ENCODE peak calls at places on chromosomes 2 and 18, in eight cellular contexts. F is astrocyte of the spinal cord, U is natural killer cell, D is ascending aorta, O is upper lobe of right lung, C is fibroblast of the aortic adventitia, K is ovary, T is fibroblast of lung. B is an unnamed sample.
A peak's percentile ranks its signal among the peaks of the same experiment; 100 is the strongest.

GRCh38 chr2:84393829-84394228 is 65.3 kb downstream of the SUCLG1 start:
- DNase-seq in F (no peak), U (no peak), D (no peak), O (no peak), C (no peak), K (no peak), T (peak; percentile 48), B (no peak)

GRCh38 chr2:182088681-182089333 is 103.2 kb downstream of the PPP1R1C start:
- DNase-seq in F (no peak), U (no peak), D (no peak), O (no peak), C (peak; percentile 28), K (no peak), T (no peak), B (no peak)

GRCh38 chr2:13652531-13653313 is 936.0 kb downstream of the TRIB2 start:
- DNase-seq in F (peak; percentile 75), U (no peak), D (no peak), O (no peak), C (no peak), K (no peak), T (peak; percentile 85), B (no peak)

GRCh38 chr2:234191819-234192407 is 141.4 kb downstream of the SPP2 start:
- DNase-seq in F (peak; percentile 32), U (no peak), D (no peak), O (no peak), C (peak; percentile 33), K (no peak), T (peak; percentile 54), B (no peak)

GRCh38 chr2:47189635-47190034 is 34.5 kb upstream of the STPG4 start:
- DNase-seq in F (peak; percentile 94), U (no peak), D (no peak), O (no peak), C (peak; percentile 95), K (no peak), T (peak; percentile 97), B (no peak)

GRCh38 chr18:45044787-45045186 is 364.1 kb downstream of the SETBP1 start:
- DNase-seq in F (no peak), U (no peak), D (no peak), O (no peak), C (no peak), K (no peak), T (no peak), B (no peak)

GRCh38 chr2:237282568-237283128 is 131.3 kb downstream of the COL6A3 start:
- DNase-seq in F (no peak), U (no peak), D (no peak), O (no peak), C (no peak), K (no peak), T (peak; percentile 93), B (no peak)

GRCh38 chr2:169910109-169910799 is 83.0 kb downstream of the UBR3 start:
- DNase-seq in F (no peak), U (no peak), D (no peak), O (no peak), C (peak; percentile 30), K (no peak), T (peak; percentile 50), B (no peak)

GRCh38 chr2:64770781-64771334 is 117.1 kb upstream of the SERTAD2 start:
- DNase-seq in F (peak; percentile 90), U (no peak), D (no peak), O (no peak), C (peak; percentile 96), K (peak; percentile 58), T (peak; percentile 94), B (peak; percentile 69)

GRCh38 chr2:236972491-236973379 is 113.0 kb upstream of the COPS8 start:
- DNase-seq in F (peak; percentile 44), U (no peak), D (no peak), O (no peak), C (peak; percentile 91), K (no peak), T (peak; percentile 89), B (peak; percentile 91)

GRCh38 chr2:174487536-174488162 is 820 bp upstream of the GPR155 start:
- DNase-seq in F (no peak), U (no peak), D (no peak), O (no peak), C (no peak), K (no peak), T (no peak), B (no peak)

GRCh38 chr2:174484573-174484972 is 2.3 kb downstream of the GPR155 start:
- DNase-seq in F (no peak), U (no peak), D (no peak), O (no peak), C (no peak), K (no peak), T (no peak), B (no peak)

GRCh38 chr2:174490032-174490431 is 3.2 kb upstream of the GPR155 start:
- DNase-seq in F (no peak), U (no peak), D (no peak), O (no peak), C (no peak), K (no peak), T (no peak), B (no peak)

GRCh38 chr2:174485763-174486613 is 841 bp downstream of the GPR155 start:
- DNase-seq in F (peak; percentile 24), U (no peak), D (no peak), O (no peak), C (peak; percentile 33), K (peak; percentile 47), T (peak; percentile 25), B (no peak)

GRCh38 chr2:174486614-174487535 is at the start of gene GPR155:
- DNase-seq in F (peak; percentile 99), U (peak; percentile 64), D (peak; percentile 97), O (peak; percentile 100), C (peak; percentile 96), K (peak; percentile 99), T (peak; percentile 97), B (peak; percentile 100)
- TF ChIP-seq CTCF in F (no peak), U (no peak), D (peak; percentile 20), O (peak; percentile 19), C (no peak), K (no peak), T (no peak), B (no peak)

GRCh38 chr2:217305882-217306281 is 446.0 kb upstream of the TNP1 start:
- DNase-seq in F (no peak), U (no peak), D (no peak), O (no peak), C (no peak), K (no peak), T (no peak), B (no peak)
- TF ChIP-seq CTCF in F (no peak), U (no peak), D (no peak), O (no peak), C (no peak), K (no peak), T (no peak), B (no peak)

DNA sequence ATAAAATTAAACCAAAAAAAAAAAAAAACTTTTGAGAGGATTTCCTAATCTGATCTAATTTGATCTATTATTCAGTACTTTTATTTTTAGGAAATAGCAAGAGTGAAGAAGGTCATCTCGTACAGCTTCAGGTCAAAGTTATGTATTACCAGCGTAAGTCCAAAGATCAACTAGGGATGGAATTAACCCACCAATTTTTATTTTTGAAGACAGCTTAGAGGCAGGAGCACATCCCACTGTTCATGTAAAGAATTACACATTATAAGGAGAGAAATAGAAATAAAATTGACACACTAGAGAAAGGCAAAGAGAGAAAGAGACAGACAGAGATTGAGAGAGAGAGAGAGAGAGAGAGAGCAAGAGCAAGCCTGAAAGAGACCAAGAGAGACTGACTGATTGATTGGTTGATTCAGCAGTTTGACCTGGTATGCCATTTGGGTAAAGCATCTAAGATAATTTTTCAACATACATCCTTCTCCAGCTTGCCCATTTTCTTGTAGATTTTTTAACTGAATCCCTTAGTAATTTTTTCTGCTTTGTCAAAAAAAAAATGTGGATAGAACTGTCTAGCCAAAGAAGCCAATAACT is 25.1 kb downstream of the DOCK10 start:
- DNase-seq in F (no peak), U (no peak), D (no peak), O (no peak), C (no peak), K (no peak), T (no peak), B (no peak)
- TF ChIP-seq CTCF in F (no peak), U (no peak), D (no peak), O (no peak), C (no peak), K (no peak), T (no peak), B (no peak)

GRCh38 chr2:220104871-220105351 is 477.5 kb downstream of the SLC4A3 start:
- DNase-seq in F (peak; percentile 82), U (no peak), D (no peak), O (no peak), C (peak; percentile 95), K (peak; percentile 27), T (peak; percentile 93), B (no peak)
- TF ChIP-seq CTCF in F (peak; percentile 52), U (no peak), D (peak; percentile 13), O (no peak), C (peak; percentile 60), K (no peak), T (peak; percentile 63), B (no peak)

DNA sequence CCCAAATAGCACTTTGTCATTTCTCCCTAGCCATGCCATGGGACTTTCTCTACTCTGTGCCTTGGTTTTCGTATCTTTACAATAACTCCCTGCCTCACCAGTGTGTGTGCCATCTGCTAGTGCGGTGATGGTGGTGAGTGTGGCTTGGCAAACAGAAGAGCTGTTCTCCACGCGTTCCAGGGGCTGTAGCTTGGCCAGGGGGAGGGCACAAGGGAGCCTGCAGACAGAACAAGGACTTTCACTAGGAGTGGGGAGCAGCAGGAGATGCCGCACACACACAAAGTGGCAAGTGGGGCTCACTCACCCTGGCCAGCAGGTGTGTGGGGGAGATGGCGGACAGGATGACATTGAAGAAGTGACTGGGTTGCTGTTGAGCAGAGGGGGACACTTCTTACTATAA is 196.9 kb downstream of the HAUS1 start:
- DNase-seq in F (no peak), U (no peak), D (no peak), O (peak; percentile 46), C (no peak), K (no peak), T (no peak), B (no peak)
- TF ChIP-seq CTCF in F (no peak), U (no peak), D (no peak), O (no peak), C (no peak), K (no peak), T (no peak), B (no peak)

DNA sequence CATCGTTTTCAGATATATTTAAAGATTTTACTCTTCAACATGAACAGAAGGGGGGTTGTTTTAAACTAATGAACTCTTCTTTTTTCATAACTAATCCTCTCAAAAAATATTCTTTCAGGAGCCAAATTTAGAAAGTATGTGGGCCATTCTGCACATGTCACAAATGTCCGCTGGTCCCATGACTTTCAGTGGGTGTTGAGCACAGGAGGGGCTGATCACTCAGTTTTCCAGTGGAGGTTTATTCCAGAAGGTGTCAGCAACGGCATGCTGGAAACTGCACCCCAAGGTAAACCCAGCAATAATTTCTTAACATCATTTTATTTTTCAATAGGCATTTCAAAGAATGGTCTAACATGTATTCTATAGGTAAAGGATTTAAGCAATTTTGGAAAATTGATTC is 136.0 kb downstream of the EML6 start:
- DNase-seq in F (no peak), U (no peak), D (no peak), O (no peak), C (no peak), K (no peak), T (no peak), B (no peak)
- TF ChIP-seq CTCF in F (no peak), U (no peak), D (no peak), O (no peak), C (no peak), K (no peak), T (no peak), B (no peak)

B was measured in psoas muscle.